ENCODE peak calls at places on chromosome 7, in four cellular contexts. K, V, F and M are unnamed samples.

GRCh38 chr7:117051808-117052207 is 98.5 kb downstream of the ST7 start:
- DNase-seq in K (no peak), V (no peak), F (no peak), M (no peak)

GRCh38 chr7:67753891-67754290 is 757.3 kb downstream of the TYW1 start:
- DNase-seq in K (no peak), V (no peak), F (no peak), M (no peak)

GRCh38 chr7:139544645-139545044 is 21.2 kb downstream of the CLEC2L start:
- DNase-seq in K (no peak), V (no peak), F (no peak), M (no peak)

GRCh38 chr7:77831481-77831880 is 32.9 kb downstream of the PHTF2 start:
- DNase-seq in K (no peak), V (no peak), F (peak), M (no peak)

GRCh38 chr7:27158436-27159277 is 2.2 kb upstream of the HOXA7 start:
- DNase-seq in K (no peak), V (no peak), F (no peak), M (no peak)

GRCh38 chr7:137970263-137970975 is 31.5 kb downstream of the CREB3L2 start:
- DNase-seq in K (no peak), V (no peak), F (no peak), M (no peak)

GRCh38 chr7:95365151-95365550 is 31.0 kb downstream of the PON3 start:
- DNase-seq in K (no peak), V (no peak), F (no peak), M (no peak)

GRCh38 chr7:50304158-50304910 is at the start of gene IKZF1:
- DNase-seq in K (no peak), V (no peak), F (peak), M (no peak)

GRCh38 chr7:135792866-135793265 is 44.3 kb upstream of the FAM180A start:
- DNase-seq in K (no peak), V (no peak), F (no peak), M (no peak)

GRCh38 chr7:42095791-42096190 is 141.2 kb downstream of the GLI3 start:
- DNase-seq in K (no peak), V (no peak), F (no peak), M (no peak)

GRCh38 chr7:23530355-23530754 is 1.4 kb downstream of the TRA2A start:
- DNase-seq in K (no peak), V (no peak), F (peak), M (no peak)

GRCh38 chr7:153193144-153193595 is 433.6 kb downstream of the ACTR3B start:
- DNase-seq in K (no peak), V (peak), F (no peak), M (no peak)

GRCh38 chr7:51732066-51732465 is 415.5 kb upstream of the COBL start:
- DNase-seq in K (no peak), V (no peak), F (no peak), M (no peak)

GRCh38 chr7:93092757-93093370 is 24.9 kb downstream of the SAMD9 start:
- DNase-seq in K (no peak), V (no peak), F (no peak), M (no peak)

GRCh38 chr7:96739609-96740008 is 30.0 kb upstream of the SEM1 start:
- DNase-seq in K (no peak), V (peak), F (no peak), M (no peak)

GRCh38 chr7:42893341-42894242 is 18.3 kb downstream of the C7orf25 start:
- DNase-seq in K (no peak), V (peak), F (no peak), M (no peak)

GRCh38 chr7:24715661-24716479 is 41.4 kb downstream of the GSDME start:
- DNase-seq in K (peak), V (no peak), F (no peak), M (no peak)

GRCh38 chr7:125675169-125675568 is 745.5 kb upstream of the POT1 start:
- DNase-seq in K (no peak), V (no peak), F (no peak), M (no peak)